ENCODE peak calls at places on chromosomes 4 and X, in nine cellular contexts. V is GM03348, K is NCI-H2081, T is neuronal stem cell, Q is prostate gland, I is GM04504, F is cardiac fibroblast, E is NCI-H1092 treated with DMSO at 0.1 percent for 48 hours, J is SJSA1. G is an unnamed sample.

GRCh38 chr4:1323635-1324442 is 23.2 kb upstream of the UVSSA start:
- DNase-seq in K (no peak), T (no peak), V (no peak), Q (no peak), F (peak), J (peak), I (peak), E (no peak), G (no peak)

GRCh38 chr4:90841676-90842075 is 714.5 kb downstream of the CCSER1 start:
- DNase-seq in K (no peak), F (peak), I (no peak), E (no peak), V (no peak), Q (no peak), T (no peak), J (no peak), G (no peak)

GRCh38 chr4:98507299-98507698 is 151.1 kb downstream of the TSPAN5 start:
- DNase-seq in Q (no peak), I (no peak), J (no peak), F (no peak), K (no peak), T (no peak), V (no peak), E (no peak), G (no peak)

GRCh38 chr4:189765271-189765670 is 175.4 kb upstream of the FRG1 start:
- DNase-seq in E (no peak), J (no peak), T (no peak), F (no peak), Q (no peak), K (no peak), I (no peak), V (no peak), G (no peak)

GRCh38 chrX:30488092-30488491 is 89.5 kb downstream of the TASL start:
- DNase-seq in V (peak), Q (no peak), E (peak), F (peak), J (no peak), I (no peak), T (no peak), K (no peak), G (no peak)

GRCh38 chr4:85952982-85953650 is 406.7 kb downstream of the MAPK10 start:
- DNase-seq in K (no peak), E (no peak), T (no peak), I (no peak), Q (no peak), V (no peak), J (peak), F (peak), G (no peak)

GRCh38 chr4:169335331-169335730 is 64.6 kb upstream of the SH3RF1 start:
- DNase-seq in T (no peak), E (no peak), K (no peak), Q (peak), F (peak), I (peak), J (no peak), V (peak), G (no peak)

GRCh38 chr4:26088433-26088928 is 174.5 kb downstream of the SMIM20 start:
- DNase-seq in J (peak), K (no peak), T (no peak), V (peak), F (peak), E (no peak), I (no peak), Q (peak), G (no peak)

GRCh38 chr4:119656342-119656741 is 27.7 kb upstream of the PDE5A start:
- DNase-seq in J (peak), T (no peak), V (no peak), F (no peak), I (no peak), Q (no peak), E (no peak), K (no peak), G (no peak)

GRCh38 chr4:15182600-15183222 is 180.4 kb downstream of the CPEB2 start:
- DNase-seq in J (no peak), F (peak), Q (no peak), I (no peak), K (no peak), V (no peak), T (no peak), E (no peak), G (no peak)

G was measured in NCI-H526 treated with DMSO at 0.1 percent for 48 hours.